ENCODE peak calls at places on chromosomes 13 and 19, in four cellular contexts. G, T, F and B are unnamed samples.

GRCh38 chr19:27870293-27870692 is 1342.7 kb downstream of the UQCRFS1 start:
- DNase-seq in F (no peak), G (no peak), T (no peak), B (no peak)

GRCh38 chr19:44803442-44804428 is 5.2 kb upstream of the BCAM start:
- DNase-seq in T (no peak), F (no peak), G (no peak), B (no peak)

GRCh38 chr19:9878511-9879196 is 43.5 kb downstream of the PIN1 start:
- DNase-seq in F (no peak), T (peak), G (no peak), B (no peak)

GRCh38 chr19:28949535-28949934 is 263.4 kb downstream of the UQCRFS1 start:
- DNase-seq in G (no peak), F (no peak), T (no peak), B (no peak)

GRCh38 chr13:73816702-73817101 is 317.5 kb downstream of the KLF12 start:
- DNase-seq in F (no peak), G (no peak), T (no peak), B (no peak)

GRCh38 chr19:46386151-46386550 is 27.2 kb downstream of the CCDC8 start:
- DNase-seq in T (no peak), F (no peak), G (no peak), B (no peak)

GRCh38 chr19:2461751-2462634 is 5.2 kb upstream of the LMNB2 start:
- DNase-seq in F (peak), T (peak), G (no peak), B (no peak)

GRCh38 chr19:57279418-57280164 is 694 bp upstream of the ZNF460 start:
- DNase-seq in G (peak), F (peak), T (peak), B (peak)

GRCh38 chr13:33583398-33583797 is 234.6 kb upstream of the RFC3 start:
- DNase-seq in T (no peak), F (no peak), G (no peak), B (no peak)

GRCh38 chr13:101309014-101309619 is 107.2 kb downstream of the NALCN start:
- DNase-seq in G (no peak), F (peak), T (peak), B (no peak)

GRCh38 chr13:101869553-101869952 is 417.1 kb downstream of the ITGBL1 start:
- DNase-seq in G (no peak), T (no peak), F (peak), B (no peak)

GRCh38 chr19:17026041-17026658 is 460 bp downstream of the CPAMD8 start:
- DNase-seq in F (no peak), G (no peak), T (peak), B (no peak)

GRCh38 chr13:105587786-105588185 is 947.7 kb downstream of the EFNB2 start:
- DNase-seq in T (no peak), G (no peak), F (no peak), B (no peak)

GRCh38 chr19:34231439-34231838 is 22.9 kb upstream of the GARRE1 start:
- DNase-seq in F (no peak), T (no peak), G (no peak), B (no peak)

GRCh38 chr19:3184847-3185481 is 766 bp upstream of the NCLN start:
- DNase-seq in T (peak), G (peak), F (peak), B (peak)

GRCh38 chr13:35855531-35856019 is 275.6 kb downstream of the DCLK1 start:
- DNase-seq in G (peak), F (peak), T (no peak), B (no peak)

GRCh38 chr19:778910-779653 is 18.2 kb upstream of the PTBP1 start:
- DNase-seq in F (peak), T (peak), G (peak), B (peak)

GRCh38 chr13:74210693-74211393 is 76.6 kb upstream of the KLF12 start:
- DNase-seq in T (peak), G (peak), F (peak), B (peak)

GRCh38 chr13:99854376-99854775 is 117.2 kb downstream of the ZIC5 start:
- DNase-seq in G (no peak), T (no peak), F (no peak), B (no peak)

GRCh38 chr13:107387525-107387924 is 819.6 kb upstream of the ARGLU1 start:
- DNase-seq in G (no peak), T (no peak), F (no peak), B (no peak)

GRCh38 chr19:13623686-13624405 is 117.6 kb upstream of the CACNA1A start:
- DNase-seq in F (peak), G (no peak), T (no peak), B (no peak)

GRCh38 chr13:64347662-64348061 is 2882.5 kb downstream of the PCDH9 start:
- DNase-seq in G (no peak), T (peak), F (no peak), B (no peak)

GRCh38 chr13:91313103-91313502 is 34.4 kb upstream of the MIR17HG start:
- DNase-seq in F (peak), G (no peak), T (peak), B (no peak)

GRCh38 chr13:113854238-113855011 is 9.5 kb downstream of the GAS6 start:
- DNase-seq in T (peak), F (peak), G (peak), B (peak)

GRCh38 chr13:90118467-90119071 is 1228.9 kb upstream of the MIR17HG start:
- DNase-seq in G (no peak), T (no peak), F (no peak), B (no peak)

GRCh38 chr13:52455677-52456041 is 381 bp downstream of the CKAP2 start:
- DNase-seq in F (peak), G (peak), T (peak), B (peak)

GRCh38 chr13:52463526-52463925 is 8.2 kb downstream of the CKAP2 start:
- DNase-seq in T (no peak), G (no peak), F (no peak), B (no peak)

GRCh38 chr13:52454825-52455676 is at the start of gene CKAP2:
- DNase-seq in F (peak), G (peak), T (peak), B (peak)

GRCh38 chr13:52461265-52461664 is 6.0 kb downstream of the CKAP2 start:
- DNase-seq in T (no peak), F (no peak), G (no peak), B (no peak)

GRCh38 chr13:52459668-52460067 is 4.4 kb downstream of the CKAP2 start:
- DNase-seq in T (peak), G (no peak), F (peak), B (no peak)
- H3K27ac ChIP-seq in T (no peak), G (no peak), F (no peak), B (no peak)

DNA sequence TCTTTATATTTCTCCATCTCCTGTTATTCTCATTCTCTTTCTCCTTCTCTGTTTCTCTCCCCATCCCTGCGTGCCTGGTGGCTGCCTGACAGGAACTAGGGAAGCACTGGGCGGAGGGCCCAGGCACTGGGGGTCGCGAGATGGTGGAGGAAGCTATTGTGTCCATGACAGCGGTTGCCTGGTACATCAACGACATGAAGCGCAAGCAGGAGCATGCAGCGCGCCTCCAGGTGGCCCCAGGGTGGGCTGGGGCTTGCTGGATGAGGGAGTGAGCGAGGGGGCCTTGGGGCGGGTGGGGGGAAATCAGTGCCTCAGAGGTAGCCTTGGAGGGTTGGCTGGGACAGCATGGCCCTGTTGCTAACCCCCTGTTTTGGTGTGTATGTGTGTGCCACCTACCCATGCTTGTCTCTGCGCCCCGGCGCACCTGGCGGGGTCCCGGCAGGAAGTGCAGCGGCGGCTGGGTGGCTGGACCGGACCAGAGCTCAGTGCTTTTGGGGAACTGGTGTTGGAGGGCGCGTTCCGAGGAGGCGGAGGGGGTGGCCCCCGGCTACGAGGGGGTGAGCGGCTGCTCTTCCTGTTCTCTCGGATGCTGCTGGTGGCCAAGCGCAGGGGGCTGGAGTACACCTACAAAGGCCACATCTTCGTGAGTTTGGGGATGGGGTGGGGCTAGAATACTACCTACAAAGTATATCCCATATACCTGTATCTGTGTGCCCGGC is 5.2 kb downstream of the PLEKHG2 start:
- DNase-seq in T (no peak), G (no peak), F (no peak), B (no peak)
- H3K27ac ChIP-seq in T (no peak), G (no peak), F (no peak), B (no peak)

DNA sequence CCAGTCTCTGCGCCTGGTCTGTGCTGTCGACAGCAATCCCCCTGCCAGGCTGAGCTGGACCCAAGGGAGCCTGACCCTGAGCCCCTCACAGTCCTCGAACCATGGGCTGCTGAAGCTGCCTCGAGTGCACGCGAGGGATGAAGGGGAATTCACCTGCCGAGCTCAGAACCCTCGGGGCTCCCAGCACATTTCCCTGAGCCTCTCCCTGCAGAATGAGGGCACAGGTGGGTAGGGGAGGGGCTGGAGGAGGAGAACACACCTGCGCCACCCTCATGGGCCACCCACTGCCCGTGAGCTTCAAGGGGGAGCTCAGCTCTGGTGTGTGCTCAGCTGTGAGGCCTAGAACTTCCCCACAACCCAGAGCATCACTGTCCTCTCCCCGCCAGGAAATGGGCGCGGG is 38.6 kb upstream of the CD33 start:
- DNase-seq in G (no peak), T (no peak), F (no peak), B (no peak)
- H3K27ac ChIP-seq in G (no peak), T (no peak), F (no peak), B (no peak)

DNA sequence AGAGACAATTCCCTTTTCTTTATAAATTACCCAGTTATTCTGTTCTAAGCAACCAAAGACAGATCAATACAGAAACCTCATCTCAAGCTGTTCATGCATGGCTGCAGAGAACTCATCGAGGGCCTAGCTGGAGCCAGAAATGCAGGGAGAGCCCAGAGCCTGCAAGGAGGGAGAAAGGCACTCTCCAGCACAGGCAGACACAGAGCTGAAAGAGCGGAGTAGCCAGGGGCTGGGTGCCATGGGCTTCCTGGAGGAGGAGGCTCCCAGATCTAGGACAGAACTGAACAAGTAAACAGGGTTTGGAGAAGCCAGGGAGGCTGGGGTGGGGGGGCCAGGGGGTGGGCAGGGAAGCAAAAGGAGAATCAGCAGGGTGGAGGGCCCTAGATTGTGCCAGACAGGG is 144.2 kb upstream of the ZNF507 start:
- DNase-seq in F (no peak), T (no peak), G (no peak), B (no peak)
- H3K27ac ChIP-seq in F (no peak), T (no peak), G (no peak), B (no peak)

GRCh38 chr19:7397687-7398086 is 49.0 kb downstream of the ARHGEF18 start:
- DNase-seq in F (peak), T (peak), G (no peak), B (no peak)

GRCh38 chr19:7395360-7395781 is 46.6 kb downstream of the ARHGEF18 start:
- DNase-seq in F (peak), G (no peak), T (peak), B (no peak)

GRCh38 chr19:7393934-7394508 is 45.3 kb downstream of the ARHGEF18 start:
- DNase-seq in G (no peak), F (peak), T (peak), B (no peak)

GRCh38 chr19:7394728-7395359 is 46.1 kb downstream of the ARHGEF18 start:
- DNase-seq in G (peak), T (peak), F (peak), B (peak)

DNA sequence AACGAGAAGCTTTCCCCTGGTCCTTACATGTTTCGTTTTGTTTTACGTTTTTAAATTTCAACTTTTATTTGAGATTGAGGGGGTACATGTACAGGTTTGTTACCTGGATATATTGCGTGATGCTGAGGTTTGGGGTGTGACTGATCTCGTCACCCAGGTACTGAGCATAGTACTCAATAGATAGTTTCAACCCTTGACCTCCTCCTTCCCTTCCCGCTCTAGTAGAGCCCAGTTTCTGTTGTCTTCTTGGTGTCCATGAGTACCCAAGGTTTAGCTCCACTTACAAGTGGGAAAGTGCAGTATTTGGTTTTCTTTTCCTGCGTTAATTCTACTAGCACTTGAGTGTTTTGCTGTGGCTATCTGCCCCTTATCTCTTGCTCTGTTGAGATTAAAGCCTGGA is 47.1 kb downstream of the ARHGEF18 start:
- DNase-seq in G (no peak), F (no peak), T (peak), B (no peak)
- H3K27ac ChIP-seq in G (peak), F (no peak), T (no peak), B (no peak)

DNA sequence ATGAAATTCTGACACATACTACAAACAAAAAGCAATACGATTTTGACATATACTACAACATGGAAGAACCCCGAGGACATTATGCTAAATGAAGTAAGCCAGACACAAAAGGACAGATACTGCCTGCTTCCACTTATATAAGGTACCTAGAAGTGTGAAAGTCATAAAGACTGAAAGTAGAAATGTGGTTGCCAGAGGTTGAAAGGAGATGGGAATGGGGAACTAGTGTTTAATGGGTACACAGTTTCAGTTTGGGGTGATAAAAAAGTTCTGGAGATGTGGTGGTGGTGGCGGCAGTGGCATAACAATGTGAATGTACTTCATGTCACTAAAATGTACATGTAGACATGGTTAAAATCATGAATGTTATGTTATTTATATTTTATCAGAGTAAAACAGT is 12.1 kb upstream of the NDFIP2 start:
- DNase-seq in G (no peak), T (no peak), F (no peak), B (no peak)
- H3K27ac ChIP-seq in G (no peak), T (no peak), F (no peak), B (no peak)

GRCh38 chr19:54114340-54114826 is 1.1 kb downstream of the TFPT start:
- DNase-seq in T (peak), G (no peak), F (peak), B (no peak)
- H3K27ac ChIP-seq in T (no peak), G (peak), F (no peak), B (peak)